ENCODE peak calls at places on chromosome 12, in five cellular contexts. S, R, N, X and L are unnamed samples.

GRCh38 chr12:58079806-58080205 is 138.4 kb downstream of the ATP23 start:
- DNase-seq in N (no peak), X (no peak), S (no peak), R (no peak), L (no peak)

GRCh38 chr12:31278445-31279242 is 47.3 kb downstream of the SINHCAF start:
- DNase-seq in X (no peak), N (no peak), S (no peak), R (no peak), L (no peak)

GRCh38 chr12:19572920-19573558 is 133.7 kb downstream of the AEBP2 start:
- DNase-seq in S (no peak), R (no peak), N (no peak), X (peak; percentile 65), L (no peak)

GRCh38 chr12:110661337-110661972 is 27.5 kb downstream of the HVCN1 start:
- DNase-seq in S (peak; percentile 27), R (peak; percentile 61), X (no peak), N (peak; percentile 39), L (no peak)

GRCh38 chr12:48861111-48861510 is 4.6 kb downstream of the RND1 start:
- DNase-seq in S (no peak), N (no peak), X (no peak), R (no peak), L (no peak)

GRCh38 chr12:30268036-30268435 is 427.6 kb downstream of the IPO8 start:
- DNase-seq in N (no peak), X (no peak), R (no peak), S (no peak), L (no peak)

GRCh38 chr12:104535383-104535782 is 78.6 kb downstream of the CHST11 start:
- DNase-seq in X (no peak), R (no peak), N (no peak), S (no peak), L (no peak)

GRCh38 chr12:102298022-102298421 is 100.4 kb upstream of the PMCH start:
- DNase-seq in R (no peak), S (no peak), X (no peak), N (no peak), L (peak; percentile 84)

GRCh38 chr12:105741786-105742566 is 396.8 kb downstream of the NUAK1 start:
- DNase-seq in X (no peak), S (no peak), N (no peak), R (no peak), L (peak; percentile 69)

GRCh38 chr12:121711925-121712461 is 559 bp upstream of the TMEM120B start:
- DNase-seq in N (no peak), X (peak; percentile 82), R (peak; percentile 50), S (peak; percentile 36), L (no peak)

GRCh38 chr12:114403690-114404450 is 2.1 kb downstream of the TBX5 start:
- DNase-seq in N (no peak), X (no peak), R (no peak), S (no peak), L (no peak)

GRCh38 chr12:2582631-2583616 is 211.8 kb upstream of the FKBP4 start:
- DNase-seq in X (peak; percentile 69), R (peak; percentile 73), N (no peak), S (peak; percentile 75), L (no peak)

GRCh38 chr12:120670667-120671066 is 16.3 kb upstream of the MLEC start:
- DNase-seq in S (no peak), N (no peak), X (no peak), R (no peak), L (no peak)

GRCh38 chr12:108641446-108642268 is 8.0 kb upstream of the SELPLG start:
- DNase-seq in R (no peak), S (no peak), X (no peak), N (no peak), L (no peak)

GRCh38 chr12:43038991-43039390 is 449.4 kb upstream of the PRICKLE1 start:
- DNase-seq in R (no peak), X (no peak), S (no peak), N (no peak), L (no peak)

GRCh38 chr12:116037941-116038837 is 239.3 kb downstream of the MED13L start:
- DNase-seq in X (no peak), R (no peak), S (no peak), N (no peak), L (peak; percentile 87)

GRCh38 chr12:116336542-116337065 is 59.1 kb upstream of the MED13L start:
- DNase-seq in N (no peak), S (peak; percentile 31), R (peak; percentile 58), X (no peak), L (no peak)

GRCh38 chr12:120820885-120821510 is 83.2 kb downstream of the SPPL3 start:
- DNase-seq in X (no peak), N (no peak), R (no peak), S (no peak), L (no peak)

GRCh38 chr12:105878964-105879363 is 259.8 kb downstream of the NUAK1 start:
- DNase-seq in R (no peak), S (no peak), X (no peak), N (no peak), L (no peak)

GRCh38 chr12:43551971-43552559 is at the start of gene ADAMTS20:
- DNase-seq in R (no peak), N (no peak), X (peak; percentile 84), S (no peak), L (no peak)

GRCh38 chr12:46659844-46660243 is 166.0 kb downstream of the SLC38A4 start:
- DNase-seq in X (no peak), N (no peak), S (no peak), R (no peak), L (no peak)

GRCh38 chr12:122730215-122731014 is at the start of gene HCAR1:
- DNase-seq in N (no peak), R (no peak), S (peak; percentile 37), X (no peak), L (no peak)

GRCh38 chr12:98990648-98991047 is 345.6 kb downstream of the APAF1 start:
- DNase-seq in N (no peak), X (no peak), S (no peak), R (no peak), L (no peak)

GRCh38 chr12:22981711-22982110 is 356.7 kb downstream of the ETNK1 start:
- DNase-seq in S (no peak), R (no peak), N (no peak), X (peak; percentile 7), L (no peak)

GRCh38 chr12:3128498-3129293 is 51.5 kb downstream of the TSPAN9 start:
- DNase-seq in R (no peak), N (no peak), S (no peak), X (no peak), L (no peak)

GRCh38 chr12:57637364-57637763 is 4.4 kb upstream of the B4GALNT1 start:
- DNase-seq in N (no peak), R (no peak), S (no peak), X (no peak), L (no peak)

GRCh38 chr12:47360771-47361388 is 281.1 kb upstream of the AMIGO2 start:
- DNase-seq in N (peak; percentile 42), R (no peak), X (no peak), S (no peak), L (no peak)

DNA sequence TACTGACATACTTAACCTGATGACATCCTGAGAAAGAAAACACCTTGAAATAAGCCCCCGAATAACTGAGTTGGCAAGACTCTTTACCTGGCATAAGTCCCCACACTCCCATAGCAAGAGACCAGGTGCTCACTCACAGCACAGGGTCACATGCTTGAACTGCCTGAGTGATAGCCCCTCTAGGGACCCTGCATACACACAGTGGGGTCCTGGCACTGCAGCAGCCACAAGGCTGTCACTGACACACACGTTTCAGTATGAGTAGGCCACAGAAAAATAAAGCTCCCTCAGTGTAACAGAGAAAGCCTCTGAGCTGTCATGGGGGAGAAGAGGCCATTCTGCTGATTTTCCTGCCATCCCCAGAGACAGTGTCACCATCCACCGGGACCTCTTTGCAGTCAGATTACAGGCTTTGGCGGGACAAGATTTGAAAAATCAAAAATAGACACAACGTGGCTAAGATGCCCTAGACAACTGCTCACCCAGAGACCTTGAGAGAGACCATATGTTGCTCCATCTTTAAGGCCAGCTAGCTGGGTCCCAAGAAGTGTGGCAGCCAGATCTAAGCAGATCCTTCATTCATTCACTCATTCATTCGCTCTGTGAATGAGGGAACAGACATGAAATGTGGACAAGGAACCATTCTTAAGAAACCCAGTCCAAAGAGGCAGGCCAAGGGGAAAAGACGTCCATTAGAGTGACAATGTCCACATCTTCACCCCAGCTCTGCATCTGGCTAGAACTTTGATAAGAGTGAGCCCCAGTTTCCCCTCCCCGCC is 1.6 kb downstream of the SCARB1 start:
- DNase-seq in S (no peak), R (no peak), X (no peak), N (no peak), L (no peak)
- H3K4me3 ChIP-seq in S (no peak overlapping the region), R (peak overlapping the region; percentile 67), X (peak overlapping the region; percentile 61), N (no peak overlapping the region), L (no peak overlapping the region)

DNA sequence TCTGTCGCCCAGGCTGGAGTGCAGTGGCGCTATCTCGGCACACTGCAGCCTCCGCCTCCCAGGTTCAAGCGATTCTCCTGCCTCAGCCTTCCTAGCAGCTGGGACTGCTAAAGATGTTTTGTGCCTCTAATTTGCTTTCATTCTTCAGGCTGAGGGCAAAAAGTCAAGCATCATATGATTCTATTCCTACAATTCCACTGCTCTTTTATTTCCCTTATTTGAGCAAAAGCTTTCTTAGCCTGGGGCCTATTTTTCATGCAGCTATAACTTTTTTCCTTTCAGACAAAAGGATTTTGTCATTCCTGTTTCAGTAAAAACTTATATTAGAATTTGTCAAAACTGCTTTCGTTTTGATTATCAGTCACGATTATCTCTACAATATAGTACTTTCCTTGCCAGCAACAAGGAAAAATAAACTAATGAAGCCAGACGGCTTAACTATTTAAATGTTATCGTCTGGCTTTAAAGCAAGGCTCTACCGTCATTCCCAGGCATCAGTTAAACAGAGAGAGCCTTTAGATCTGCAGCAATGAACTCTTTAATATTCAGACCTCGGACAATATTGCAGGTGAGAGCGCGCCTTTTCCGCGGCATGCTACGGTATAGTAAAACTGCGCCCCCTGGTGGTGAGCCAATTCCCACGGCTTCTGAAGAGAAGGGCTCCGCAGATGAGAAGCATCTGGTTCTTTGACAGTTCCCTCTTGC is 1.4 kb upstream of the SLC2A13 start:
- DNase-seq in S (peak; percentile 95), X (peak; percentile 85), R (peak; percentile 95), N (peak; percentile 83), L (no peak)
- H3K4me3 ChIP-seq in S (peak overlapping the region; percentile 37), X (peak overlapping the region; percentile 20), R (peak overlapping the region; percentile 90), N (peak overlapping the region; percentile 81), L (peak overlapping the region; percentile 22)

DNA sequence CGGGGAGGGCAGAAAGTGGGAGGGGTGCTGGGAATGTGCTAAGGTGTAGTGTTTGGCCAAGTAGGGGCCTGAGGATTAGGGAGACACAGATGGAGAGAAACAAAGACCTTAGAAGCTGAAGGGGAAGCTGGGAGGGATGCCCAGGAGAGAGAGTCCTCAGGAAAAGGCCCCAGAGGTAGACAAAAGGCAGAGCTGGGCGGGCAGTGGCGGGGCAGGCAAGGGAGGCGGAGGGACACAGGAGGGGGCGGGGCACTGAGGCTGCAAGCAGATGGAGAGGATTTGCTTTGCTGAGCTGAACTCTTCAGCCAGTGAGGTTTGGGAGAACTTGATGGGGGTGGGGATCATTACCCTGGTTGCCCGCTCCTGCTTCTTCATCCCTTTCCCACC is 2.8 kb downstream of the PTMS start:
- DNase-seq in S (no peak), X (peak; percentile 97), N (no peak), R (no peak), L (no peak)
- H3K4me3 ChIP-seq in S (peak overlapping the region; percentile 78), X (peak overlapping the region; percentile 76), N (no peak overlapping the region), R (peak overlapping the region; percentile 78), L (peak overlapping the region; percentile 59)

GRCh38 chr12:6374781-6375150 is 597 bp downstream of the SCNN1A start:
- DNase-seq in S (no peak), R (no peak), N (no peak), X (no peak), L (no peak)
- H3K4me3 ChIP-seq in S (peak overlapping the region; percentile 37), R (peak overlapping the region; percentile 56), N (no peak overlapping the region), X (no peak overlapping the region), L (no peak overlapping the region)